ENCODE peak calls at places on chromosomes 1 and 21, in four cellular contexts. A, W, Y and O are unnamed samples.

GRCh38 chr1:173175514-173176146 is 31.5 kb downstream of the TNFSF4 start:
- DNase-seq in A (no peak), Y (no peak), W (no peak), O (no peak)

GRCh38 chr1:108034396-108034795 is 69.4 kb upstream of the VAV3 start:
- DNase-seq in Y (no peak), W (no peak), A (no peak), O (no peak)

GRCh38 chr1:65503427-65503826 is 83.0 kb downstream of the LEPR start:
- DNase-seq in A (no peak), Y (no peak), W (no peak), O (no peak)

GRCh38 chr1:25135903-25136302 is 96.4 kb downstream of the SYF2 start:
- DNase-seq in W (no peak), Y (no peak), A (no peak), O (no peak)

GRCh38 chr1:30381671-30382365 is 341.6 kb downstream of the MATN1 start:
- DNase-seq in Y (no peak), W (no peak), A (no peak), O (no peak)

GRCh38 chr1:180510882-180511281 is 8.5 kb upstream of the ACBD6 start:
- DNase-seq in W (no peak), A (no peak), Y (no peak), O (no peak)

GRCh38 chr21:38679531-38679930 is 126.2 kb upstream of the ETS2 start:
- DNase-seq in W (no peak), Y (no peak), A (no peak), O (no peak)

GRCh38 chr21:38243732-38244406 is 12.9 kb upstream of the KCNJ15 start:
- DNase-seq in A (no peak), Y (no peak), W (no peak), O (no peak)

GRCh38 chr1:59553381-59553780 is 256.5 kb downstream of the FGGY start:
- DNase-seq in Y (no peak), A (no peak), W (no peak), O (no peak)

GRCh38 chr1:33170351-33171274 is 11.2 kb downstream of the TRIM62 start:
- DNase-seq in Y (peak; percentile 70), A (no peak), W (peak; percentile 31), O (no peak)

GRCh38 chr1:8317647-8318360 is at the start of gene SLC45A1:
- DNase-seq in W (peak; percentile 60), Y (peak; percentile 81), A (peak; percentile 71), O (peak; percentile 80)

GRCh38 chr1:244060117-244060516 is 9.0 kb downstream of the ZBTB18 start:
- DNase-seq in W (no peak), A (no peak), Y (no peak), O (no peak)

GRCh38 chr1:239725371-239725770 is 339.0 kb downstream of the CHRM3 start:
- DNase-seq in W (no peak), A (no peak), Y (no peak), O (no peak)